ENCODE peak calls at places on chromosomes 16 and 17, in four cellular contexts. G is mesenchymal stem cell; Y is stimulated activated CD4-positive, alpha-beta T cell treated with anti-CD3 and anti-CD28 coated beads, Interleukin-1b, Interleukin-23, amount 100 ng/mL, for 24 hours; O is IMR-90. N is an unnamed sample.

GRCh38 chr17:47967607-47968252 is 3.2 kb upstream of the CDK5RAP3 start:
- DNase-seq in O (peak), Y (no peak), G (peak), N (no peak)

GRCh38 chr17:48627625-48628510 is 1.7 kb upstream of the HOXB9 start:
- DNase-seq in O (no peak), G (no peak), Y (no peak), N (no peak)

GRCh38 chr17:32385971-32386370 is 36.0 kb downstream of the ZNF207 start:
- DNase-seq in Y (no peak), O (no peak), G (no peak), N (no peak)

GRCh38 chr16:51048544-51048943 is 102.5 kb downstream of the SALL1 start:
- DNase-seq in O (peak), Y (no peak), G (no peak), N (no peak)

GRCh38 chr17:79438045-79438444 is 172.8 kb downstream of the RBFOX3 start:
- DNase-seq in O (no peak), G (no peak), Y (no peak), N (no peak)

GRCh38 chr16:16797239-16797638 is 418.3 kb downstream of the NPIPA7 start:
- DNase-seq in G (no peak), Y (no peak), O (no peak), N (no peak)

GRCh38 chr17:39404542-39405378 is 3.3 kb upstream of the FBXL20 start:
- DNase-seq in G (peak), O (peak), Y (no peak), N (no peak)

GRCh38 chr17:2723997-2724782 is 12.6 kb upstream of the CLUH start:
- DNase-seq in G (no peak), Y (no peak), O (no peak), N (no peak)

GRCh38 chr16:80563807-80564206 is 23.0 kb downstream of the DYNLRB2 start:
- DNase-seq in G (no peak), O (no peak), Y (no peak), N (no peak)

GRCh38 chr17:48011405-48012150 is 26.0 kb downstream of the COPZ2 start:
- DNase-seq in G (peak), Y (peak), O (peak), N (no peak)

GRCh38 chr16:21302898-21303528 is 24.9 kb upstream of the CRYM start:
- DNase-seq in G (peak), O (peak), Y (no peak), N (no peak)

GRCh38 chr16:87297918-87298631 is 19.1 kb downstream of the C16orf95 start:
- DNase-seq in G (peak), O (peak), Y (no peak), N (no peak)

GRCh38 chr16:80122155-80122554 is 418.6 kb upstream of the DYNLRB2 start:
- DNase-seq in O (no peak), Y (no peak), G (peak), N (no peak)

GRCh38 chr17:57588086-57588485 is 157.0 kb downstream of the CCDC182 start:
- DNase-seq in G (peak), O (no peak), Y (no peak), N (no peak)

GRCh38 chr16:29900102-29900887 is at the start of gene ASPHD1:
- DNase-seq in O (peak), Y (peak), G (peak), N (no peak)

GRCh38 chr16:53078765-53079484 is 24.1 kb downstream of the CHD9 start:
- DNase-seq in Y (no peak), G (no peak), O (peak), N (no peak)

GRCh38 chr17:82917656-82918345 is 78.0 kb upstream of the ZNF750 start:
- DNase-seq in Y (no peak), O (peak), G (peak), N (no peak)

GRCh38 chr16:67719048-67719777 is at the start of gene GFOD2:
- DNase-seq in O (peak), G (peak), Y (peak), N (peak)

GRCh38 chr17:71790791-71791190 is 330.0 kb upstream of the SOX9 start:
- DNase-seq in G (peak), O (peak), Y (no peak), N (no peak)

GRCh38 chr17:77856551-77857305 is 101.8 kb upstream of the TNRC6C start:
- DNase-seq in Y (no peak), O (no peak), G (no peak), N (no peak)

GRCh38 chr17:43543300-43543699 is 2.8 kb downstream of the ETV4 start:
- DNase-seq in O (peak), G (no peak), Y (no peak), N (no peak)

GRCh38 chr16:67404740-67405226 is 11.5 kb upstream of the TPPP3 start:
- DNase-seq in Y (no peak), O (no peak), G (no peak), N (no peak)

GRCh38 chr17:34318474-34318873 is 761 bp upstream of the CCL8 start:
- DNase-seq in Y (no peak), O (no peak), G (no peak), N (no peak)

GRCh38 chr17:33377837-33378236 is 84.7 kb upstream of the ASIC2 start:
- DNase-seq in Y (no peak), G (no peak), O (no peak), N (no peak)

GRCh38 chr17:75228847-75229246 is 23.4 kb downstream of the NUP85 start:
- DNase-seq in Y (no peak), G (no peak), O (no peak), N (no peak)

GRCh38 chr17:19342611-19343255 is 19.8 kb downstream of the B9D1 start:
- DNase-seq in Y (no peak), O (no peak), G (no peak), N (no peak)

N was measured in NCI-H1048.